ENCODE peak calls at places on chromosomes 2 and 18, in four cellular contexts. L, F, U and Q are unnamed samples.

GRCh38 chr2:215355801-215356200 is 43.9 kb downstream of the ATIC start:
- DNase-seq in L (no peak), F (no peak), U (peak; percentile 69), Q (no peak)

GRCh38 chr2:40488101-40488598 is 36.3 kb upstream of the SLC8A1 start:
- DNase-seq in L (no peak), F (no peak), U (peak; percentile 75), Q (no peak)

GRCh38 chr18:47737198-47737830 is 193.1 kb downstream of the SMAD2 start:
- DNase-seq in L (peak; percentile 18), F (no peak), U (no peak), Q (no peak)

GRCh38 chr18:23718731-23719130 is 29.5 kb downstream of the LAMA3 start:
- DNase-seq in L (no peak), F (no peak), U (no peak), Q (no peak)

GRCh38 chr2:108965540-108966299 is 23.3 kb downstream of the EDAR start:
- DNase-seq in L (no peak), F (no peak), U (no peak), Q (no peak)

GRCh38 chr18:58263055-58263732 is 219.2 kb downstream of the NEDD4L start:
- DNase-seq in L (no peak), F (no peak), U (no peak), Q (no peak)

GRCh38 chr18:55038162-55038561 is 78.9 kb upstream of the CCDC68 start:
- DNase-seq in L (no peak), F (no peak), U (no peak), Q (no peak)

GRCh38 chr2:127563458-127564428 is 28.3 kb downstream of the MYO7B start:
- DNase-seq in L (peak; percentile 28), F (no peak), U (no peak), Q (no peak)

GRCh38 chr2:96509114-96509846 is 4.1 kb upstream of the NEURL3 start:
- DNase-seq in L (peak; percentile 89), F (peak; percentile 96), U (peak; percentile 89), Q (peak; percentile 58)

GRCh38 chr18:31998880-31999279 is 19.7 kb upstream of the RNF125 start:
- DNase-seq in L (no peak), F (no peak), U (no peak), Q (no peak)

GRCh38 chr2:55888941-55889340 is 34.6 kb downstream of the EFEMP1 start:
- DNase-seq in L (no peak), F (no peak), U (peak; percentile 68), Q (no peak)

GRCh38 chr2:218347172-218347571 is 9.5 kb upstream of the CATIP start:
- DNase-seq in L (no peak), F (no peak), U (no peak), Q (no peak)

GRCh38 chr2:23430263-23430662 is 45.3 kb downstream of the KLHL29 start:
- DNase-seq in L (no peak), F (peak; percentile 5), U (peak; percentile 26), Q (no peak)

GRCh38 chr2:222859786-222860726 is 780 bp upstream of the ACSL3 start:
- DNase-seq in L (peak; percentile 70), F (peak; percentile 50), U (peak; percentile 89), Q (no peak)

GRCh38 chr2:231470246-231470900 is 6.1 kb upstream of the NCL start:
- DNase-seq in L (no peak), F (no peak), U (no peak), Q (no peak)

GRCh38 chr2:217734999-217735398 is 267.8 kb downstream of the TNS1 start:
- DNase-seq in L (peak; percentile 11), F (no peak), U (no peak), Q (no peak)

GRCh38 chr2:40440835-40441234 is 11.1 kb downstream of the SLC8A1 start:
- DNase-seq in L (no peak), F (no peak), U (no peak), Q (no peak)

GRCh38 chr2:127627740-127628571 is 18.0 kb upstream of the GPR17 start:
- DNase-seq in L (no peak), F (no peak), U (no peak), Q (no peak)

GRCh38 chr2:12037301-12037700 is 290.9 kb downstream of the LPIN1 start:
- DNase-seq in L (no peak), F (no peak), U (no peak), Q (no peak)

GRCh38 chr2:164479460-164479859 is 141.8 kb downstream of the GRB14 start:
- DNase-seq in L (no peak), F (peak; percentile 30), U (peak; percentile 45), Q (no peak)

GRCh38 chr2:158692372-158693103 is 102.6 kb upstream of the DAPL1 start:
- DNase-seq in L (no peak), F (no peak), U (no peak), Q (no peak)

GRCh38 chr2:104945866-104946265 is 92.0 kb downstream of the POU3F3 start:
- DNase-seq in L (no peak), F (no peak), U (no peak), Q (no peak)

GRCh38 chr2:44168684-44169154 is at the start of gene PPM1B:
- DNase-seq in L (no peak), F (no peak), U (no peak), Q (peak; percentile 71)

GRCh38 chr2:158716921-158717320 is 78.2 kb upstream of the DAPL1 start:
- DNase-seq in L (no peak), F (no peak), U (no peak), Q (no peak)

GRCh38 chr2:19574788-19575260 is 216.4 kb upstream of the OSR1 start:
- DNase-seq in L (no peak), F (no peak), U (peak; percentile 82), Q (no peak)

GRCh38 chr18:73060666-73061270 is 193.0 kb upstream of the NETO1 start:
- DNase-seq in L (no peak), F (no peak), U (peak; percentile 10), Q (no peak)

GRCh38 chr18:45879681-45880655 is 54.5 kb downstream of the SIGLEC15 start:
- DNase-seq in L (peak; percentile 75), F (peak; percentile 84), U (peak; percentile 73), Q (peak; percentile 54)

GRCh38 chr2:130796280-130796679 is 40.4 kb upstream of the ARHGEF4 start:
- DNase-seq in L (no peak), F (peak; percentile 73), U (no peak), Q (no peak)

GRCh38 chr2:27059141-27059820 is 7.8 kb downstream of the AGBL5 start:
- DNase-seq in L (no peak), F (no peak), U (peak; percentile 80), Q (no peak)

GRCh38 chr2:40556739-40557138 is 104.8 kb upstream of the SLC8A1 start:
- DNase-seq in L (no peak), F (no peak), U (no peak), Q (no peak)

GRCh38 chr18:55093295-55093694 is 134.0 kb upstream of the CCDC68 start:
- DNase-seq in L (no peak), F (no peak), U (no peak), Q (no peak)

GRCh38 chr2:207008105-207008990 is 69.0 kb downstream of the CPO start:
- DNase-seq in L (no peak), F (peak; percentile 72), U (peak; percentile 39), Q (no peak)

GRCh38 chr18:74806073-74806472 is 208.4 kb downstream of the ZNF407 start:
- DNase-seq in L (no peak), F (no peak), U (no peak), Q (no peak)

GRCh38 chr2:147634801-147635200 is 210.0 kb upstream of the ACVR2A start:
- DNase-seq in L (no peak), F (no peak), U (no peak), Q (no peak)

GRCh38 chr2:24022975-24023575 is 13.2 kb downstream of the MFSD2B start:
- DNase-seq in L (no peak), F (no peak), U (no peak), Q (no peak)

GRCh38 chr2:85551698-85552678 is 9.3 kb downstream of the GGCX start:
- DNase-seq in L (peak; percentile 83), F (peak; percentile 82), U (peak; percentile 84), Q (peak; percentile 52)

GRCh38 chr2:42171396-42171971 is 2.3 kb downstream of the EML4 start:
- DNase-seq in L (no peak), F (no peak), U (peak; percentile 24), Q (no peak)

GRCh38 chr2:95158891-95159619 is 593 bp downstream of the ZNF514 start:
- DNase-seq in L (peak; percentile 63), F (peak; percentile 42), U (peak; percentile 48), Q (no peak)